ENCODE peak calls at places on chromosome 14, in eight cellular contexts. F is sigmoid colon, O is H1, S is mammary epithelial cell, I is fibroblast of lung, L is activated B cell treated with CpG ODN at 0.5 μM for 24 hours, U is dorsolateral prefrontal cortex, B is AG04449. N is an unnamed sample.

GRCh38 chr14:56716705-56717104 is 93.6 kb downstream of the OTX2 start:
- DNase-seq in F (no peak), O (no peak), S (no peak), I (no peak), L (no peak), U (no peak), B (no peak), N (no peak)

GRCh38 chr14:82046512-82047226 is 513.0 kb upstream of the SEL1L start:
- DNase-seq in F (no peak), O (no peak), S (no peak), I (no peak), L (no peak), U (no peak), B (no peak), N (no peak)

GRCh38 chr14:102234331-102235264 is 70.4 kb downstream of the MOK start:
- DNase-seq in F (no peak), O (no peak), S (no peak), I (no peak), L (no peak), U (no peak), B (no peak), N (no peak)

GRCh38 chr14:33475623-33476022 is 475.3 kb downstream of the EGLN3 start:
- DNase-seq in F (no peak), O (peak; percentile 73), S (peak; percentile 38), I (peak; percentile 6), L (no peak), U (peak; percentile 58), B (no peak), N (no peak)

GRCh38 chr14:22472935-22473854 is 115.8 kb downstream of the DAD1 start:
- DNase-seq in F (no peak), O (no peak), S (peak; percentile 39), I (peak; percentile 67), L (no peak), U (no peak), B (no peak), N (no peak)

GRCh38 chr14:28001002-28001401 is 765.6 kb upstream of the FOXG1 start:
- DNase-seq in F (no peak), O (no peak), S (no peak), I (no peak), L (no peak), U (no peak), B (no peak), N (no peak)

GRCh38 chr14:33668066-33668465 is 282.8 kb downstream of the EGLN3 start:
- DNase-seq in F (no peak), O (no peak), S (peak; percentile 59), I (peak; percentile 58), L (no peak), U (no peak), B (no peak), N (no peak)

GRCh38 chr14:77124345-77125274 is 17.0 kb downstream of the ZDHHC22 start:
- DNase-seq in F (no peak), O (no peak), S (peak; percentile 8), I (peak; percentile 27), L (peak; percentile 80), U (peak; percentile 68), B (no peak), N (peak; percentile 72)

GRCh38 chr14:22978873-22979671 is 3.3 kb downstream of the AJUBA start:
- DNase-seq in F (no peak), O (no peak), S (peak; percentile 95), I (no peak), L (no peak), U (no peak), B (no peak), N (no peak)

GRCh38 chr14:90455100-90455571 is 58.3 kb downstream of the CALM1 start:
- DNase-seq in F (no peak), O (no peak), S (no peak), I (no peak), L (no peak), U (no peak), B (no peak), N (no peak)

GRCh38 chr14:57833304-57833703 is 32.6 kb downstream of the SLC35F4 start:
- DNase-seq in F (no peak), O (no peak), S (peak; percentile 97), I (peak; percentile 78), L (no peak), U (no peak), B (peak; percentile 72), N (no peak)

GRCh38 chr14:75279739-75280447 is 1.3 kb downstream of the FOS start:
- DNase-seq in F (peak; percentile 82), O (no peak), S (peak; percentile 11), I (peak; percentile 25), L (no peak), U (no peak), B (no peak), N (no peak)

GRCh38 chr14:64726585-64726890 is 22.3 kb downstream of the PLEKHG3 start:
- DNase-seq in F (peak; percentile 62), O (no peak), S (peak; percentile 99), I (no peak), L (no peak), U (peak; percentile 44), B (no peak), N (peak; percentile 77)

GRCh38 chr14:93163570-93163969 is 21.1 kb downstream of the MOAP1 start:
- DNase-seq in F (no peak), O (no peak), S (no peak), I (no peak), L (no peak), U (no peak), B (no peak), N (no peak)

GRCh38 chr14:49692191-49692757 is 646 bp upstream of the KLHDC1 start:
- DNase-seq in F (no peak), O (no peak), S (no peak), I (no peak), L (no peak), U (no peak), B (no peak), N (no peak)

GRCh38 chr14:72603639-72604038 is 290.3 kb downstream of the DPF3 start:
- DNase-seq in F (no peak), O (no peak), S (no peak), I (no peak), L (no peak), U (no peak), B (peak; percentile 37), N (no peak)
- TF ChIP-seq CTCF in F (no peak), O (no peak), S (no peak), I (no peak), L (no peak), U (no peak), B (no peak), N (no peak)

DNA sequence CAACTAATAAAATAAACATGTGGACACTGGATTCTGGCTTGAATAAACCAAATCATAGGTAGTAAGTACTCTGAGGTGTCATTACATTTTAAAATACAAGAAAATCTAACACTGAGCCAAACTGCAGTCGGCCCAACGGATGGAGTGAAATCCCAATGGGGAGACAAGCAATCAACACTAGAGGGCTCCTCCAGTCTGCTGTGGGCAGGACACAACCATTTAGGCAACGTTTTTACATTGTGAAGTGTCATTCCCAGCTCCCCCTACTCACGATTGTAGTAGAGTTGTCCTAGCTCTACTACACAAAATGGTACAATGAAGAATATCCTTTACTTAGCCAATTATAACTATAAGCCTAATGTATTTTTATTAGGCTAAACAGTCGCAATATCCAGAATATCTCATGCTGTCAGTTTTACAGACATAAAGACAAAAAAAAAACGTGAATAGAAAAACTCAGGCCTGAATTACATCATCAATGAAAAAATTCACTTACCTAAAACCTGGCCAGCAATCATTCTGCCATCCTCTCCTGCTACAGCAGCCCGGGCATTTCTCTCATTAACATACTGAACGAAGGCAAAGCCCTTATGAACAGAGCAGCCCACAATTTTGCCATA is 35.7 kb downstream of the HNRNPC start:
- DNase-seq in F (no peak), O (no peak), S (no peak), I (peak; percentile 18), L (no peak), U (no peak), B (no peak), N (no peak)
- TF ChIP-seq CTCF in F (no peak), O (peak; percentile 55), S (peak; percentile 19), I (peak; percentile 38), L (no peak), U (no peak), B (peak; percentile 16), N (peak; percentile 46)

DNA sequence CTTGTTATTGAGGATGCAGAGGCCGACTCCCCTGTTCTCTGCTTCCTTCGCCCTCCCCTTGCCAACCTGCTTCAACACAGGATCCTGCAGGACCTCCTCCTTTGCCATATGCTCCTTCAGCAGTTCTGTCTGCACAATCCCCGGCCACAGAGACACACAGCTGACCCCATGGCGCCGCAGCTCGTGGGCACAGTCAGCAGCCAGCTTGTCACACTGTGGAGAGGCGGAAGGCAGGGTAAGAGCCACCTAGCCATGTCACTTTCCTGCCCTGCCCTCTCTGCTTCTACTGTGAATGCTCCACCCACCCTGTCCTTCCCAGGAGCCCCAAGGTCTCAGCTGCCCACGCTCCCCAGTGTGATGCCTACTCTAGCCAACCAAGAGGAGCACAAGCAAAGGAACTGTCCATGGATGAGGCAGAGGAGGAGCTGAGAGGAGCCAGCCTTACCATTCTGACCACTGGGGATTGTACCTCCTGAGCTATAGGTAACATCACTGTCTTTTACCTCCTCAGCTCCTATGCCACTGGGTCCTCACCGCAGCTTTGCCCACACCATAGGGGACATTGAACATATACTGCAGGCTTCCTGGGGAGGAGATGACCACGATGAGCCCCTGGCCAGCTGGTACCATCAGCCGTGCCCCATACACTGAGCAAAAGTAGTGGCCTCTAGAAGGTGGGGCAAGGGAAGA is 7.3 kb downstream of the DHRS1 start:
- DNase-seq in F (no peak), O (no peak), S (no peak), I (no peak), L (no peak), U (no peak), B (no peak), N (no peak)
- TF ChIP-seq CTCF in F (no peak), O (no peak), S (no peak), I (no peak), L (no peak), U (no peak), B (no peak), N (no peak)

GRCh38 chr14:104775073-104775489 is 20.5 kb downstream of the AKT1 start:
- DNase-seq in F (no peak), O (no peak), S (no peak), I (no peak), L (no peak), U (no peak), B (no peak), N (no peak)

GRCh38 chr14:104776961-104777807 is 18.4 kb downstream of the AKT1 start:
- DNase-seq in F (no peak), O (no peak), S (no peak), I (no peak), L (no peak), U (no peak), B (no peak), N (no peak)

GRCh38 chr14:104777808-104778249 is 17.7 kb downstream of the AKT1 start:
- DNase-seq in F (no peak), O (no peak), S (no peak), I (no peak), L (no peak), U (no peak), B (no peak), N (no peak)

GRCh38 chr14:104774453-104775072 is 21.0 kb downstream of the AKT1 start:
- DNase-seq in F (no peak), O (no peak), S (no peak), I (no peak), L (no peak), U (no peak), B (no peak), N (no peak)

DNA sequence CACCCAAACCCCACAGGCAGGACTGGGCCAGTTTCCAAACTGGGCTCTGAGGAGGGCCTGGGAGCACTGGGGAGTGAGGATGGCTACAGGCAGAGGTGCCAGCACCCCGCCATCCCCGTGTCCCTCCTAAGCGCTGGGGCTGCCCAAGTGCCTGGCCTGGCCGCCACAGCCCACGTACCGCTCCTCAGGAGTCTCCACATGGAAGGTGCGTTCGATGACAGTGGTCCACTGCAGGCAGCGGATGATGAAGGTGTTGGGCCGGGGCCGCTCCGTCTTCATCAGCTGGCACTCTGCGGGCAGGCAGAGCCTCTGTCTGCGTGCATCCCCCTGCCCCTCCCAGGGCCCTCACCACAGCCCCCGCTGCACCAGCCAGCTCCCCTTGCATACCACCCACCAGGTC is 19.1 kb downstream of the AKT1 start:
- DNase-seq in F (no peak), O (no peak), S (no peak), I (no peak), L (no peak), U (no peak), B (no peak), N (no peak)
- TF ChIP-seq CTCF in F (no peak), O (no peak), S (no peak), I (no peak), L (no peak), U (no peak), B (no peak), N (no peak)

N was measured in D721Med.